ENCODE peak calls at places on chromosomes 7 and 10, in six cellular contexts. One of them, this sample, is unnamed.

GRCh38 chr10:98272245-98272644 is 4.3 kb upstream of the LOXL4 start:
- DNase-seq in Calu3: no peak
- DNase-seq in EL: no peak
- DNase-seq in glomerular endothelial cell: no peak
- DNase-seq in GM18507: no peak
- DNase-seq in NCI-H2081: no peak
- DNase-seq in this sample: no peak

GRCh38 chr7:23184709-23185354 is 3.0 kb downstream of the NUP42 start:
- DNase-seq in Calu3: peak; percentile 80
- DNase-seq in EL: peak; percentile 64
- DNase-seq in glomerular endothelial cell: no peak
- DNase-seq in GM18507: no peak
- DNase-seq in NCI-H2081: peak; percentile 37
- DNase-seq in this sample: peak; percentile 27

GRCh38 chr10:50885097-50885859 is at the start of gene A1CF:
- DNase-seq in Calu3: no peak
- DNase-seq in EL: no peak
- DNase-seq in glomerular endothelial cell: no peak
- DNase-seq in GM18507: no peak
- DNase-seq in NCI-H2081: no peak
- DNase-seq in this sample: no peak

GRCh38 chr7:40644454-40645188 is 509.8 kb downstream of the SUGCT start:
- DNase-seq in Calu3: no peak
- DNase-seq in EL: no peak
- DNase-seq in glomerular endothelial cell: no peak
- DNase-seq in GM18507: no peak
- DNase-seq in NCI-H2081: peak; percentile 17
- DNase-seq in this sample: no peak

GRCh38 chr7:149850716-149851115 is 12.5 kb downstream of the ZNF862 start:
- DNase-seq in Calu3: no peak
- DNase-seq in EL: no peak
- DNase-seq in glomerular endothelial cell: no peak
- DNase-seq in GM18507: no peak
- DNase-seq in NCI-H2081: no peak
- DNase-seq in this sample: no peak

GRCh38 chr10:78551184-78552005 is 517.4 kb upstream of the ZMIZ1 start:
- DNase-seq in Calu3: no peak
- DNase-seq in EL: no peak
- DNase-seq in glomerular endothelial cell: no peak
- DNase-seq in GM18507: no peak
- DNase-seq in NCI-H2081: no peak
- DNase-seq in this sample: no peak

GRCh38 chr7:134875867-134876266 is 96.4 kb downstream of the CALD1 start:
- DNase-seq in Calu3: no peak
- DNase-seq in EL: peak; percentile 76
- DNase-seq in glomerular endothelial cell: no peak
- DNase-seq in GM18507: no peak
- DNase-seq in NCI-H2081: no peak
- DNase-seq in this sample: no peak

GRCh38 chr7:48188776-48189520 is 17.7 kb downstream of the ABCA13 start:
- DNase-seq in Calu3: no peak
- DNase-seq in EL: no peak
- DNase-seq in glomerular endothelial cell: no peak
- DNase-seq in GM18507: no peak
- DNase-seq in NCI-H2081: no peak
- DNase-seq in this sample: no peak

GRCh38 chr10:118615888-118616287 is 20.4 kb upstream of the PRLHR start:
- DNase-seq in Calu3: no peak
- DNase-seq in EL: no peak
- DNase-seq in glomerular endothelial cell: no peak
- DNase-seq in GM18507: no peak
- DNase-seq in NCI-H2081: no peak
- DNase-seq in this sample: no peak

GRCh38 chr7:1679966-1680730 is 10.1 kb downstream of the ELFN1 start:
- DNase-seq in Calu3: no peak
- DNase-seq in EL: no peak
- DNase-seq in glomerular endothelial cell: no peak
- DNase-seq in GM18507: no peak
- DNase-seq in NCI-H2081: no peak
- DNase-seq in this sample: no peak

GRCh38 chr7:668139-668871 is 58.2 kb upstream of the DNAAF5 start:
- DNase-seq in Calu3: no peak
- DNase-seq in EL: peak; percentile 33
- DNase-seq in glomerular endothelial cell: peak; percentile 34
- DNase-seq in GM18507: no peak
- DNase-seq in NCI-H2081: no peak
- DNase-seq in this sample: no peak

GRCh38 chr10:24393206-24393605 is 184.3 kb downstream of the KIAA1217 start:
- DNase-seq in Calu3: no peak
- DNase-seq in EL: no peak
- DNase-seq in glomerular endothelial cell: no peak
- DNase-seq in GM18507: no peak
- DNase-seq in NCI-H2081: no peak
- DNase-seq in this sample: no peak

GRCh38 chr10:84825330-84825729 is 496.9 kb downstream of the CCSER2 start:
- DNase-seq in Calu3: peak; percentile 38
- DNase-seq in EL: peak; percentile 52
- DNase-seq in glomerular endothelial cell: no peak
- DNase-seq in GM18507: no peak
- DNase-seq in NCI-H2081: no peak
- DNase-seq in this sample: no peak

GRCh38 chr7:37684927-37685326 is 1.4 kb downstream of the GPR141 start:
- DNase-seq in Calu3: no peak
- DNase-seq in EL: no peak
- DNase-seq in glomerular endothelial cell: no peak
- DNase-seq in GM18507: no peak
- DNase-seq in NCI-H2081: no peak
- DNase-seq in this sample: no peak

GRCh38 chr10:70461397-70462348 is 16.9 kb upstream of the PALD1 start:
- DNase-seq in Calu3: peak; percentile 68
- DNase-seq in EL: peak; percentile 60
- DNase-seq in glomerular endothelial cell: no peak
- DNase-seq in GM18507: peak; percentile 68
- DNase-seq in NCI-H2081: peak; percentile 53
- DNase-seq in this sample: no peak

GRCh38 chr10:88110822-88111221 is 247.4 kb downstream of the PTEN start:
- DNase-seq in Calu3: no peak
- DNase-seq in EL: peak; percentile 18
- DNase-seq in glomerular endothelial cell: no peak
- DNase-seq in GM18507: no peak
- DNase-seq in NCI-H2081: no peak
- DNase-seq in this sample: no peak

GRCh38 chr7:158572000-158572828 is 15.4 kb downstream of the PTPRN2 start:
- DNase-seq in Calu3: no peak
- DNase-seq in EL: no peak
- DNase-seq in glomerular endothelial cell: no peak
- DNase-seq in GM18507: no peak
- DNase-seq in NCI-H2081: peak; percentile 35
- DNase-seq in this sample: no peak

GRCh38 chr7:40211291-40212003 is 76.6 kb downstream of the SUGCT start:
- DNase-seq in Calu3: no peak
- DNase-seq in EL: peak; percentile 50
- DNase-seq in glomerular endothelial cell: no peak
- DNase-seq in GM18507: no peak
- DNase-seq in NCI-H2081: no peak
- DNase-seq in this sample: no peak

GRCh38 chr7:69732203-69732602 is 133.9 kb downstream of the AUTS2 start:
- DNase-seq in Calu3: no peak
- DNase-seq in EL: no peak
- DNase-seq in glomerular endothelial cell: no peak
- DNase-seq in GM18507: no peak
- DNase-seq in NCI-H2081: peak; percentile 27
- DNase-seq in this sample: no peak

GRCh38 chr7:129767120-129768011 is 155.8 kb downstream of the NRF1 start:
- DNase-seq in Calu3: no peak
- DNase-seq in EL: no peak
- DNase-seq in glomerular endothelial cell: no peak
- DNase-seq in GM18507: no peak
- DNase-seq in NCI-H2081: no peak
- DNase-seq in this sample: no peak

GRCh38 chr7:84640637-84641036 is 446.0 kb upstream of the SEMA3A start:
- DNase-seq in Calu3: no peak
- DNase-seq in EL: no peak
- DNase-seq in glomerular endothelial cell: no peak
- DNase-seq in GM18507: no peak
- DNase-seq in NCI-H2081: no peak
- DNase-seq in this sample: no peak

GRCh38 chr7:35720849-35721248 is 25.9 kb upstream of the HERPUD2 start:
- DNase-seq in Calu3: no peak
- DNase-seq in EL: no peak
- DNase-seq in glomerular endothelial cell: no peak
- DNase-seq in GM18507: no peak
- DNase-seq in NCI-H2081: no peak
- DNase-seq in this sample: no peak

GRCh38 chr7:123191132-123191531 is 8.6 kb downstream of the SLC13A1 start:
- DNase-seq in Calu3: peak; percentile 53
- DNase-seq in EL: no peak
- DNase-seq in glomerular endothelial cell: no peak
- DNase-seq in GM18507: no peak
- DNase-seq in NCI-H2081: peak; percentile 37
- DNase-seq in this sample: no peak

GRCh38 chr10:4708123-4708759 is 117.8 kb upstream of the AKR1E2 start:
- DNase-seq in Calu3: peak; percentile 59
- DNase-seq in EL: no peak
- DNase-seq in glomerular endothelial cell: no peak
- DNase-seq in GM18507: no peak
- DNase-seq in NCI-H2081: no peak
- DNase-seq in this sample: no peak

GRCh38 chr10:13971586-13972475 is 358.9 kb downstream of the FRMD4A start:
- DNase-seq in Calu3: no peak
- DNase-seq in EL: peak; percentile 79
- DNase-seq in glomerular endothelial cell: no peak
- DNase-seq in GM18507: no peak
- DNase-seq in NCI-H2081: no peak
- DNase-seq in this sample: no peak

This sample was measured in NCI-H2227 treated with DMSO at 0.1 percent for 48 hours.